ENCODE peak calls at places on chromosome 20, in seven cellular contexts. V is occipital lobe; U is cerebellum; H is left cardiac atrium; J is G401; S is nephron progenitor cell; G is stimulated activated CD4-positive, alpha-beta T cell treated with anti-CD3 and anti-CD28 coated beads, TNF-alpha, amount 100 ng/mL, for 4 hours. Z is an unnamed sample.

GRCh38 chr20:59006167-59006863 is 739 bp downstream of the CTSZ start:
- DNase-seq in V (no peak), U (peak), H (peak), J (peak), S (no peak), G (no peak), Z (no peak)

GRCh38 chr20:12276011-12276673 is 358.4 kb downstream of the BTBD3 start:
- DNase-seq in V (no peak), U (no peak), H (no peak), J (no peak), S (no peak), G (no peak), Z (no peak)

GRCh38 chr20:58629213-58629575 is 21.9 kb upstream of the STX16 start:
- DNase-seq in V (no peak), U (no peak), H (no peak), J (no peak), S (no peak), G (no peak), Z (no peak)

GRCh38 chr20:20837574-20838021 is 125.2 kb upstream of the RALGAPA2 start:
- DNase-seq in V (peak), U (peak), H (peak), J (peak), S (peak), G (no peak), Z (no peak)

GRCh38 chr20:32902456-32903420 is 44.0 kb downstream of the EFCAB8 start:
- DNase-seq in V (peak), U (peak), H (peak), J (peak), S (peak), G (peak), Z (no peak)

GRCh38 chr20:51457281-51457932 is 85.1 kb downstream of the NFATC2 start:
- DNase-seq in V (peak), U (peak), H (peak), J (peak), S (no peak), G (no peak), Z (no peak)

GRCh38 chr20:7974785-7975435 is 34.7 kb upstream of the HAO1 start:
- DNase-seq in V (no peak), U (no peak), H (no peak), J (no peak), S (no peak), G (no peak), Z (no peak)

GRCh38 chr20:8853805-8854338 is 215.0 kb upstream of the PLCB4 start:
- DNase-seq in V (peak), U (peak), H (no peak), J (peak), S (peak), G (no peak), Z (no peak)

GRCh38 chr20:2696646-2697045 is 4.1 kb downstream of the EBF4 start:
- DNase-seq in V (no peak), U (no peak), H (no peak), J (no peak), S (no peak), G (no peak), Z (peak)

GRCh38 chr20:63708301-63709148 is 686 bp downstream of the ZGPAT start:
- DNase-seq in V (no peak), U (no peak), H (no peak), J (peak), S (no peak), G (no peak), Z (peak)

GRCh38 chr20:24994470-24995368 is 2.2 kb upstream of the APMAP start:
- DNase-seq in V (peak), U (peak), H (peak), J (peak), S (peak), G (peak), Z (no peak)

GRCh38 chr20:45944965-45945677 is 10.6 kb downstream of the PCIF1 start:
- DNase-seq in V (no peak), U (no peak), H (no peak), J (no peak), S (no peak), G (no peak), Z (no peak)

GRCh38 chr20:9103955-9104354 is 35.1 kb downstream of the PLCB4 start:
- DNase-seq in V (no peak), U (no peak), H (no peak), J (peak), S (no peak), G (no peak), Z (no peak)

Z was measured in chondrocyte.